ENCODE peak calls at places on chromosome 13, in eight cellular contexts. R is lower leg skin; W is CD8-positive, alpha-beta T cell; L is HFF-Myc; P is A549; Z is AG04450; H is H1; S is pancreas. K is an unnamed sample.

GRCh38 chr13:106649495-106649894 is 81.6 kb upstream of the ARGLU1 start:
- DNase-seq in R (no peak), W (no peak), L (no peak), P (no peak), Z (no peak), H (no peak), S (no peak), K (no peak)

GRCh38 chr13:111472083-111472482 is 151.6 kb downstream of the TEX29 start:
- DNase-seq in R (no peak), W (no peak), L (no peak), P (no peak), Z (no peak), H (no peak), S (no peak), K (no peak)

GRCh38 chr13:21043898-21044297 is 17.5 kb downstream of the LATS2 start:
- DNase-seq in R (no peak), W (no peak), L (no peak), P (no peak), Z (peak), H (no peak), S (no peak), K (peak)

GRCh38 chr13:113631341-113632095 is 26.5 kb downstream of the ATP4B start:
- DNase-seq in R (no peak), W (no peak), L (no peak), P (no peak), Z (no peak), H (no peak), S (peak), K (no peak)

GRCh38 chr13:80740076-80740475 is 399.1 kb upstream of the SPRY2 start:
- DNase-seq in R (no peak), W (no peak), L (no peak), P (no peak), Z (no peak), H (no peak), S (no peak), K (no peak)

GRCh38 chr13:26300140-26300539 is 46.2 kb downstream of the CDK8 start:
- DNase-seq in R (no peak), W (no peak), L (peak), P (no peak), Z (no peak), H (no peak), S (no peak), K (no peak)

GRCh38 chr13:27396252-27396846 is 28.1 kb upstream of the GTF3A start:
- DNase-seq in R (no peak), W (no peak), L (no peak), P (no peak), Z (no peak), H (no peak), S (no peak), K (no peak)

GRCh38 chr13:31945202-31945978 is 86.2 kb upstream of the FRY start:
- DNase-seq in R (peak), W (no peak), L (peak), P (no peak), Z (no peak), H (no peak), S (peak), K (peak)

GRCh38 chr13:107600986-107601385 is 614.4 kb downstream of the LIG4 start:
- DNase-seq in R (no peak), W (no peak), L (no peak), P (no peak), Z (no peak), H (no peak), S (no peak), K (no peak)

GRCh38 chr13:77919351-77920294 is 992 bp upstream of the EDNRB start:
- DNase-seq in R (no peak), W (no peak), L (no peak), P (peak), Z (no peak), H (peak), S (peak), K (no peak)

GRCh38 chr13:30679483-30680330 is 55.6 kb upstream of the ALOX5AP start:
- DNase-seq in R (no peak), W (no peak), L (no peak), P (peak), Z (no peak), H (no peak), S (no peak), K (no peak)

GRCh38 chr13:112960671-112961070 is 8.3 kb upstream of the MCF2L start:
- DNase-seq in R (no peak), W (no peak), L (no peak), P (no peak), Z (no peak), H (no peak), S (peak), K (no peak)

GRCh38 chr13:112186091-112186490 is 119.1 kb downstream of the SOX1 start:
- DNase-seq in R (no peak), W (no peak), L (no peak), P (no peak), Z (no peak), H (no peak), S (no peak), K (no peak)

GRCh38 chr13:104357174-104357573 is 1291.0 kb upstream of the SLC10A2 start:
- DNase-seq in R (no peak), W (no peak), L (no peak), P (no peak), Z (no peak), H (no peak), S (no peak), K (no peak)

GRCh38 chr13:114151565-114152284 is 19.3 kb upstream of the RASA3 start:
- DNase-seq in R (no peak), W (no peak), L (no peak), P (no peak), Z (no peak), H (no peak), S (peak), K (no peak)

GRCh38 chr13:74570046-74570445 is 435.8 kb upstream of the KLF12 start:
- DNase-seq in R (no peak), W (no peak), L (no peak), P (no peak), Z (no peak), H (no peak), S (no peak), K (no peak)

GRCh38 chr13:21657538-21657937 is 13.3 kb upstream of the FGF9 start:
- DNase-seq in R (no peak), W (no peak), L (no peak), P (no peak), Z (peak), H (no peak), S (no peak), K (no peak)

GRCh38 chr13:48393698-48394085 is 19.2 kb downstream of the LPAR6 start:
- DNase-seq in R (no peak), W (no peak), L (no peak), P (no peak), Z (no peak), H (no peak), S (no peak), K (no peak)

GRCh38 chr13:61410669-61411297 is 4.9 kb downstream of the PCDH20 start:
- DNase-seq in R (no peak), W (no peak), L (no peak), P (no peak), Z (no peak), H (no peak), S (no peak), K (no peak)

GRCh38 chr13:32735859-32736258 is 149.6 kb downstream of the PDS5B start:
- DNase-seq in R (no peak), W (no peak), L (no peak), P (no peak), Z (no peak), H (no peak), S (no peak), K (no peak)

GRCh38 chr13:99981115-99982020 is at the start of gene ZIC2:
- DNase-seq in R (no peak), W (no peak), L (no peak), P (no peak), Z (no peak), H (no peak), S (peak), K (no peak)

GRCh38 chr13:77574076-77574475 is 38.6 kb downstream of the SCEL start:
- DNase-seq in R (no peak), W (no peak), L (no peak), P (no peak), Z (no peak), H (no peak), S (no peak), K (no peak)

GRCh38 chr13:72290962-72291681 is 424.1 kb upstream of the DACH1 start:
- DNase-seq in R (no peak), W (no peak), L (no peak), P (no peak), Z (no peak), H (peak), S (no peak), K (no peak)

GRCh38 chr13:113945857-113946408 is 27.9 kb downstream of the C13orf46 start:
- DNase-seq in R (no peak), W (no peak), L (no peak), P (no peak), Z (no peak), H (no peak), S (peak), K (no peak)

GRCh38 chr13:98977568-98978270 is at the start of gene DOCK9:
- DNase-seq in R (no peak), W (no peak), L (no peak), P (no peak), Z (no peak), H (no peak), S (peak), K (no peak)

GRCh38 chr13:113666951-113667701 is at the start of gene GRK1:
- DNase-seq in R (no peak), W (no peak), L (no peak), P (no peak), Z (no peak), H (no peak), S (peak), K (no peak)

GRCh38 chr13:94252209-94252608 is 227.3 kb downstream of the DCT start:
- DNase-seq in R (no peak), W (no peak), L (no peak), P (no peak), Z (no peak), H (no peak), S (no peak), K (no peak)

GRCh38 chr13:101231751-101232428 is 184.4 kb downstream of the NALCN start:
- DNase-seq in R (no peak), W (no peak), L (no peak), P (no peak), Z (no peak), H (no peak), S (no peak), K (peak)

GRCh38 chr13:81597101-81597500 is 1256.2 kb upstream of the SPRY2 start:
- DNase-seq in R (no peak), W (no peak), L (no peak), P (no peak), Z (no peak), H (no peak), S (no peak), K (no peak)

GRCh38 chr13:100214886-100215285 is 126.0 kb downstream of the PCCA start:
- DNase-seq in R (no peak), W (no peak), L (peak), P (peak), Z (peak), H (no peak), S (no peak), K (no peak)

GRCh38 chr13:113023217-113023597 is 54.2 kb downstream of the MCF2L start:
- DNase-seq in R (no peak), W (no peak), L (no peak), P (no peak), Z (no peak), H (no peak), S (peak), K (no peak)

GRCh38 chr13:36919833-36920611 is at the start of gene SMAD9:
- DNase-seq in R (peak), W (no peak), L (no peak), P (peak), Z (no peak), H (no peak), S (peak), K (no peak)

GRCh38 chr13:93233997-93234416 is 7.4 kb downstream of the GPC6 start:
- DNase-seq in R (no peak), W (no peak), L (no peak), P (no peak), Z (no peak), H (peak), S (no peak), K (no peak)

GRCh38 chr13:100203696-100204367 is 114.9 kb downstream of the PCCA start:
- DNase-seq in R (no peak), W (no peak), L (peak), P (no peak), Z (no peak), H (no peak), S (no peak), K (no peak)

GRCh38 chr13:103277959-103278673 is 211.9 kb upstream of the SLC10A2 start:
- DNase-seq in R (no peak), W (no peak), L (no peak), P (no peak), Z (no peak), H (no peak), S (no peak), K (no peak)
- TF ChIP-seq CTCF in R (no peak), W (no peak), L (no peak), P (no peak), Z (no peak), H (no peak), S (no peak), K (no peak)

DNA sequence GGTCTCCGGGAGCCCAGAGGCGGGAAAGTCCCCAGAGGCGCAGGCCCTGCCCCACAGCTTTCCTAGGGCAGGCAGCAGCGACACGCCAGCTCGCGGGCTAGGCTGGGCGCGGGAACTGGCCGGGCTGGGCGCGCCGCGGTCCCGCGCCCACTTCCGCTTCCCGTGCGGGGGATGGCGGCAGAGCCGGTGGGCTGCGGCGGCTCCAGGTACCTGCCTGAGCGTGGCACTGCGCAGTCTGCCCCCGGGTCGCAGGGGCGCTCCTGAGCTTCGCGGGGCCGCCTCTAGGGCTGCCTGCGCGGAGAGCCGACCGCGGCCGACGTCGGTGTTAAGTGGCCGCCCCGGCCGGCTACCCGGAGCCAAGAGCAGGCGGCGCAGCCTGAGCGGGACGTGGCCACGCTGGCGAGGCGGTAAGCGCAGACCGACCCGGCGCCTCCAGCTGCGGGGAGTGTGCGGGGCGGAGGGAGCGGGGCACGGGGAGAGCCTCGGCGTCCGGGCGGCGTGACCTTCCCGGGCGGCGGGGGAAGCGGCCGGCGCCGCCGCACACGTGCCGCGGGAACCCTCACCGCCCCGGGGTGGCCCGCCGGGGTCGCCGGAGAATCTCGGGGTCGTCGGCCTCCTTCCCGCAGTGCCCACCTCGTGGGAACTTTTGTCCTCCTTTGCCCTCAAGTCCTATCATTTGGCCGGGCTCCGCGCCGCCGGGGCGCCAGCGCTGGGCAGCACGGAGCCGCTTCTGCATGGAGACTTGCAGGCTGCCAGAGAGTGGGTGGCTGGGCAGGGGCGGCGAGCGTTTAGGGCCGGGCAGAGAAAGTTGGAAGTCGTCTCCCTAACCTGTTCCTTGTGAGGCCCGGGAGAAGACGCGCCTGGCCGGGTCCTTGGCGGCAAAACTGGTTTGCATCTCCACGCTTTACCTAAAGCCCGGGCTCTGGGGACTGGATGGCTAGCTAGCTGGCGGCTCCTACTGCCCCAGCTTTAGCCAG is 31.4 kb upstream of the MPHOSPH8 start:
- DNase-seq in R (no peak), W (no peak), L (no peak), P (peak), Z (no peak), H (peak), S (peak), K (no peak)
- H3K4me3 ChIP-seq in R (peak), W (peak), L (peak), P (peak), Z (peak), H (peak), S (peak), K (peak)

GRCh38 chr13:50911051-50911690 is 1.6 kb downstream of the RNASEH2B start:
- DNase-seq in R (no peak), W (no peak), L (no peak), P (no peak), Z (no peak), H (no peak), S (no peak), K (no peak)

GRCh38 chr13:50910483-50910805 is 853 bp downstream of the RNASEH2B start:
- DNase-seq in R (no peak), W (no peak), L (no peak), P (peak), Z (no peak), H (no peak), S (peak), K (no peak)

GRCh38 chr13:50908371-50908770 is 1.2 kb upstream of the RNASEH2B start:
- DNase-seq in R (no peak), W (no peak), L (no peak), P (no peak), Z (no peak), H (no peak), S (no peak), K (no peak)

GRCh38 chr13:50907781-50908180 is 1.8 kb upstream of the RNASEH2B start:
- DNase-seq in R (no peak), W (no peak), L (no peak), P (no peak), Z (no peak), H (no peak), S (no peak), K (no peak)

DNA sequence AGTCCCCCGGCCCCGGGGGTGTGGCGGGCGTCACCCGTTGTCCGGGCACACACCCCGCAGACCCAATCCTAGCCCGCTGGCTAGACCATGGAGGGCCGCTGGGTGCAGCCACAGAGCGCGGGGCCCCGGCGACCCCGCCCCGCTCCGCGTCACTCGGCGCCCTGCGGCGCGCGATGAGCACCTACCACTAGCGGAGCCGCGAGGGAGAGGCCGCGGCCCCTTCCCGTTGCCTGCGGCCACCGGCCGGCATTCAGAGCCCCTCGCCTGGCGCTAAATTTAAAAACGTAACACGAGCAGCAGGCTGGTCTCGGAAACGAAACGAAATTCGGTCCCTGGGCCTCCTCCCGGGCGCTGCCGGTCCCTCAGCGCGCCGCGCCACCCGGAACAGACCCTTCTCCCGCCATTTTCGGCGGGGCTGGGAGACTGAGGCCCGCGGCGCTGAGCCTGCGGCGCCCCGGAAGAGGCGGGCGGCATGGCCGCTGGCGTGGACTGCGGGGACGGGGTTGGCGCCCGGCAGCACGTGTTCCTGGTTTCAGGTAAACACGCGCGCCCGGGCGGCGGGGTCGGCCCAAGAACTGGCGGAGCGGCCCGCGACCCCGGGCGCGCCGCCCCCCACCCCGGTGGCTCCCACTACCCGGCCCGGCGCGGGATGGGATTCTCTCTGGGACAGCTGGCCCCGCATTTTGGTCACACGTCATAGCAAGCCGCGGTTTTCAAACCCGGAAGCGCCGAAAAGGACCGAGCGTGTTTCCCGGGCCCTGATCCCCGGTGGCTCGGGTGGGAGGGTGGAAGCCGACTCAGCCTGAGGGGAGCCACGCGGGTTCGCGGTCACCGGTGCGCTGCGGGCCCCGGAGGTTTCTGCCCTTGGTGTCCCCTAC is at the start of gene RNASEH2B:
- DNase-seq in R (peak), W (peak), L (no peak), P (peak), Z (no peak), H (no peak), S (peak), K (no peak)
- TF ChIP-seq CTCF in R (no peak), W (no peak), L (no peak), P (no peak), Z (no peak), H (no peak), S (no peak), K (no peak)

DNA sequence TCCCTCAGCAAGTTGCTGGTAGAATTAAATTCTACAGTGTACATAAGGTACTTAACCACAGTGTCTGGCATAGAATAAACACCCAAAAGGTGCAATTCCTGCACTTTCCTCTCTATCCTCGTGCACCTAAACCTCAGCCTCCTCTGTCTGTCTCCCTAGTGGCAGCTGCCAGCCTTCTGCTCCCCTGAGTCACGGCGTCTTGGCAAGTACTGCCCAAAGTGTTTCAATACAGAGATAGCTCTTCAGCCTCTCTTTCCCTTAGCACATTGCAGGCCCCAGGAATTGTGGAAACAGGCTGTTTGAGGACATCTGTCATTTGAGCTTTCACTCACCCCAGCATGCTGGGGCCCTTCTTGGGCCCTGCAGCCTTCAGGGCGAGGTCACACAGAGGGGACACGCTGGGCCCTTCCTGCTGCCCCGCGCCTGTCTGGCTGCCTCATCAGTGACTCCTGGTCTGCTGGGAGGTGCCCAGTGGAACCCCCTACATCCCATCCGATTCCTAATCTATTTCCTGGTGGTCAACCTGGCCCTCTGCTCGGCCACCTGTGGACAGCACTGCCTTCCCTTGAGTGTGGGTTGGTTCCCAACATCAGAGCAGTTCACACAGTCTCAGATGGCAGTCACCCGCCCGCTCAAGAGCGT is 19.3 kb downstream of the COL4A2 start:
- DNase-seq in R (no peak), W (no peak), L (no peak), P (no peak), Z (no peak), H (no peak), S (no peak), K (no peak)
- H3K4me3 ChIP-seq in R (no peak), W (no peak), L (no peak), P (no peak), Z (no peak), H (no peak), S (no peak), K (no peak)

GRCh38 chr13:76223999-76224398 is 587.9 kb downstream of the LMO7 start:
- DNase-seq in R (no peak), W (no peak), L (no peak), P (no peak), Z (no peak), H (no peak), S (no peak), K (no peak)

GRCh38 chr13:76222511-76222910 is 586.4 kb downstream of the LMO7 start:
- DNase-seq in R (no peak), W (no peak), L (no peak), P (no peak), Z (no peak), H (no peak), S (no peak), K (no peak)

GRCh38 chr13:76226941-76227340 is 590.8 kb downstream of the LMO7 start:
- DNase-seq in R (no peak), W (no peak), L (no peak), P (no peak), Z (peak), H (no peak), S (no peak), K (no peak)

GRCh38 chr13:76225815-76226489 is 589.8 kb downstream of the LMO7 start:
- DNase-seq in R (no peak), W (no peak), L (no peak), P (no peak), Z (peak), H (no peak), S (no peak), K (no peak)

GRCh38 chr13:76223565-76223964 is 587.4 kb downstream of the LMO7 start:
- DNase-seq in R (no peak), W (no peak), L (no peak), P (no peak), Z (no peak), H (no peak), S (no peak), K (no peak)
- TF ChIP-seq CTCF in R (no peak), W (no peak), L (peak), P (no peak), Z (no peak), H (peak), S (no peak), K (no peak)

GRCh38 chr13:44158055-44158655 is 215.5 kb upstream of the SERP2 start:
- DNase-seq in R (no peak), W (no peak), L (no peak), P (no peak), Z (no peak), H (no peak), S (no peak), K (no peak)
- H3K4me3 ChIP-seq in R (no peak), W (no peak), L (no peak), P (no peak), Z (no peak), H (no peak), S (no peak), K (no peak)

K was measured in AG09309.